ENCODE peak calls at places on chromosomes 13 and 19, in four cellular contexts. One of them, this sample, is unnamed.

GRCh38 chr13:52319876-52320275 is 86.1 kb downstream of the THSD1 start:
- DNase-seq in adrenal gland: no peak
- DNase-seq in lower leg skin: no peak
- DNase-seq in body of pancreas: no peak
- DNase-seq in this sample: no peak

GRCh38 chr13:67950594-67950993 is 720.5 kb upstream of the PCDH9 start:
- DNase-seq in adrenal gland: no peak
- DNase-seq in lower leg skin: no peak
- DNase-seq in body of pancreas: no peak
- DNase-seq in this sample: no peak

GRCh38 chr13:33859691-33860303 is 41.8 kb downstream of the RFC3 start:
- DNase-seq in adrenal gland: no peak
- DNase-seq in lower leg skin: no peak
- DNase-seq in body of pancreas: no peak
- DNase-seq in this sample: no peak

GRCh38 chr13:31878955-31879354 is 139.6 kb downstream of the RXFP2 start:
- DNase-seq in adrenal gland: no peak
- DNase-seq in lower leg skin: no peak
- DNase-seq in body of pancreas: no peak
- DNase-seq in this sample: no peak

GRCh38 chr19:48746738-48747575 is at the start of gene IZUMO1:
- DNase-seq in adrenal gland: peak
- DNase-seq in lower leg skin: peak
- DNase-seq in body of pancreas: peak
- DNase-seq in this sample: peak

GRCh38 chr19:48603850-48604249 is 2.7 kb upstream of the SPACA4 start:
- DNase-seq in adrenal gland: no peak
- DNase-seq in lower leg skin: no peak
- DNase-seq in body of pancreas: no peak
- DNase-seq in this sample: no peak

GRCh38 chr19:50636317-50637085 is 3.2 kb downstream of the SYT3 start:
- DNase-seq in adrenal gland: no peak
- DNase-seq in lower leg skin: no peak
- DNase-seq in body of pancreas: no peak
- DNase-seq in this sample: no peak

GRCh38 chr19:7505682-7506384 is 10.1 kb upstream of the ZNF358 start:
- DNase-seq in adrenal gland: peak
- DNase-seq in lower leg skin: no peak
- DNase-seq in body of pancreas: peak
- DNase-seq in this sample: no peak

GRCh38 chr19:55097864-55098715 is 19.3 kb downstream of the PPP1R12C start:
- DNase-seq in adrenal gland: no peak
- DNase-seq in lower leg skin: no peak
- DNase-seq in body of pancreas: no peak
- DNase-seq in this sample: no peak

GRCh38 chr19:13154911-13155471 is 4.8 kb downstream of the IER2 start:
- DNase-seq in adrenal gland: peak
- DNase-seq in lower leg skin: peak
- DNase-seq in body of pancreas: peak
- DNase-seq in this sample: peak

GRCh38 chr19:4288091-4288777 is 9.2 kb downstream of the SHD start:
- DNase-seq in adrenal gland: no peak
- DNase-seq in lower leg skin: no peak
- DNase-seq in body of pancreas: no peak
- DNase-seq in this sample: no peak

GRCh38 chr13:36841411-36841810 is 22.4 kb downstream of the RFXAP start:
- DNase-seq in adrenal gland: no peak
- DNase-seq in lower leg skin: no peak
- DNase-seq in body of pancreas: no peak
- DNase-seq in this sample: no peak

GRCh38 chr13:110329798-110330461 is 22.8 kb downstream of the COL4A2 start:
- DNase-seq in adrenal gland: no peak
- DNase-seq in lower leg skin: no peak
- DNase-seq in body of pancreas: no peak
- DNase-seq in this sample: no peak

GRCh38 chr19:56839665-56840451 is 668 bp downstream of the PEG3 start:
- DNase-seq in adrenal gland: peak
- DNase-seq in lower leg skin: peak
- DNase-seq in body of pancreas: peak
- DNase-seq in this sample: peak

GRCh38 chr19:58183822-58184215 is 958 bp downstream of the ZNF274 start:
- DNase-seq in adrenal gland: no peak
- DNase-seq in lower leg skin: no peak
- DNase-seq in body of pancreas: no peak
- DNase-seq in this sample: no peak

GRCh38 chr19:15293751-15294505 is 38.4 kb downstream of the BRD4 start:
- DNase-seq in adrenal gland: no peak
- DNase-seq in lower leg skin: no peak
- DNase-seq in body of pancreas: no peak
- DNase-seq in this sample: no peak
- H3K4me3 ChIP-seq in adrenal gland: no peak
- H3K4me3 ChIP-seq in lower leg skin: no peak
- H3K4me3 ChIP-seq in body of pancreas: no peak
- H3K4me3 ChIP-seq in this sample: no peak

DNA sequence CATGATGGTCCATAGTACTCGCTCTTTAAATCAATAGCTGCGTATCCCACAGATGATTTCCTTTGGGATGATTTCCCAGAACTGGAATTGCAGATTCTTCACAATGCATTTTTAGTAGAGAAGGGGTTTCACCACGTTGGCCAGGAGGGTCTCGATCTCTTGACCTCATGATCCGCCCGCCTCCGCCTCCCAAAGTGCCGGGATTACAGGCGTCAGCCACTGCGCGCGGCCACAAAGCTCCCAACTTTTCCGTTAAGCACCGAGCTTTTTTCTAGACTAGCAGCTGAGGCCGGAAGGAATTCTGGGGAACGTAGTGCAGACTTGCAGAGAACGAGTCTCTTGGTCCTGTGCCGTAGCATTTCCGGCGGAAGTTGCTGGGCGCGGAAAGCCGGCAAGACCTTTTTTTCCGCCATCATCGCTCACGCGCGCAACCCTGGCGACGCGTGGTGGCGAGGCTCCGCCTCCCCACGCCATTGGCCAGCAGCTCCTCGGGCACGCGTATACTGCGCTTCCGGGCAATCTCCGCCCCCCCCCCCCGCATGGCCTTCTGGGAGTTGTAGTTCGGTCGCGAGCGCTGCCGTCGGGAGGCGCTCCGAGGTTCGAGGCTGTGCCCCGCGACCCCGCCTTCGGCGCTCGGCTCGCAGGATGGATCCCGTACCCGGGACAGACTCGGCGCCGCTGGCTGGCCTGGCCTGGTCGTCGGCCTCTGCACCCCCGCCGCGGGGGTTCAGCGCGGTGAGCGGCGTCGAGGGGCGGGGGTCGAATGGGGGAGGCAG is at the start of gene MVB12A:
- DNase-seq in adrenal gland: peak
- DNase-seq in lower leg skin: peak
- DNase-seq in body of pancreas: peak
- DNase-seq in this sample: peak
- TF ChIP-seq POLR2A in adrenal gland: no peak
- TF ChIP-seq POLR2A in lower leg skin: no peak
- TF ChIP-seq POLR2A in body of pancreas: peak
- TF ChIP-seq POLR2A in this sample: peak

GRCh38 chr19:35328851-35329285 is at the start of gene CD22:
- DNase-seq in adrenal gland: no peak
- DNase-seq in lower leg skin: no peak
- DNase-seq in body of pancreas: no peak
- DNase-seq in this sample: no peak

GRCh38 chr19:35329323-35329722 is 336 bp downstream of the CD22 start:
- DNase-seq in adrenal gland: no peak
- DNase-seq in lower leg skin: no peak
- DNase-seq in body of pancreas: no peak
- DNase-seq in this sample: peak

GRCh38 chr19:35330475-35330874 is 1.5 kb downstream of the CD22 start:
- DNase-seq in adrenal gland: no peak
- DNase-seq in lower leg skin: no peak
- DNase-seq in body of pancreas: no peak
- DNase-seq in this sample: no peak

GRCh38 chr19:35331551-35332214 is 2.7 kb downstream of the CD22 start:
- DNase-seq in adrenal gland: no peak
- DNase-seq in lower leg skin: no peak
- DNase-seq in body of pancreas: no peak
- DNase-seq in this sample: no peak

DNA sequence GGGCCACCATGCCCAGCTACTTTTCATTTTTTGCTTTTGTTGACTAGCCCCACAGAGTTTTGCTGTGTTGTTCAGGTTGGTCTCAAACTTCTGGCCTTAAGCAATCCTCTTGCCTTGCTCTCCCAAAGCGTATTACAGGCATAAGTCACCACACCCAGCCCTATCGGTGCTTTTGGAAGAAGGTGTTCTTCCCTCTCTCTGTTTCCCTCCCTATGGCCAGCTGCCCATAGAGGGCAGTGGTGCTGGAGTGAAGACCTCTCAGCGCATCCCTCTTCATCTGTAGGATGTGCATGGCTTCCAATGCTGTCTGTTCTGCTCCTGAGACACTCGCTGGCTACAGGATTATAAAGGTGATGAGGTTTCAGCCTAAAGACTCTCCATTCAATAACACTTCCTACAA is 1.3 kb upstream of the CD22 start:
- DNase-seq in adrenal gland: no peak
- DNase-seq in lower leg skin: no peak
- DNase-seq in body of pancreas: no peak
- DNase-seq in this sample: no peak
- TF ChIP-seq CTCF in adrenal gland: no peak
- TF ChIP-seq CTCF in lower leg skin: no peak
- TF ChIP-seq CTCF in body of pancreas: no peak
- TF ChIP-seq CTCF in this sample: no peak

GRCh38 chr19:40690050-40690698 is at the start of gene NUMBL:
- DNase-seq in adrenal gland: no peak
- DNase-seq in lower leg skin: no peak
- DNase-seq in body of pancreas: no peak
- DNase-seq in this sample: no peak

GRCh38 chr19:40692212-40692551 is 1.7 kb upstream of the NUMBL start:
- DNase-seq in adrenal gland: no peak
- DNase-seq in lower leg skin: no peak
- DNase-seq in body of pancreas: no peak
- DNase-seq in this sample: no peak

GRCh38 chr19:40693150-40693788 is 2.8 kb upstream of the NUMBL start:
- DNase-seq in adrenal gland: no peak
- DNase-seq in lower leg skin: no peak
- DNase-seq in body of pancreas: no peak
- DNase-seq in this sample: no peak

GRCh38 chr19:40690699-40691420 is 409 bp upstream of the NUMBL start:
- DNase-seq in adrenal gland: peak
- DNase-seq in lower leg skin: peak
- DNase-seq in body of pancreas: peak
- DNase-seq in this sample: peak

GRCh38 chr19:40691421-40692211 is 1.2 kb upstream of the NUMBL start:
- DNase-seq in adrenal gland: no peak
- DNase-seq in lower leg skin: no peak
- DNase-seq in body of pancreas: no peak
- DNase-seq in this sample: no peak
- H3K4me3 ChIP-seq in adrenal gland: no peak
- H3K4me3 ChIP-seq in lower leg skin: no peak
- H3K4me3 ChIP-seq in body of pancreas: no peak
- H3K4me3 ChIP-seq in this sample: no peak